ENCODE peak calls at places on chromosome 1, in five cellular contexts. V is GM23248, H is fibroblast of lung, W is hepatocyte, B is H9. J is an unnamed sample.

GRCh38 chr1:208177656-208178055 is 66.5 kb downstream of the PLXNA2 start:
- DNase-seq in V (peak), H (no peak), W (peak), B (peak), J (peak)

GRCh38 chr1:116066868-116067563 is 44.2 kb upstream of the MAB21L3 start:
- DNase-seq in V (peak), H (peak), W (no peak), B (no peak), J (peak)

GRCh38 chr1:217078010-217078704 is 354.9 kb upstream of the ESRRG start:
- DNase-seq in V (no peak), H (peak), W (peak), B (peak), J (peak)

GRCh38 chr1:228084325-228084724 is 1.8 kb downstream of the ARF1 start:
- DNase-seq in V (peak), H (peak), W (peak), B (no peak), J (peak)

GRCh38 chr1:115466433-115466832 is 128.4 kb upstream of the NGF start:
- DNase-seq in V (peak), H (no peak), W (no peak), B (peak), J (no peak)

GRCh38 chr1:147077936-147078605 is 94.2 kb downstream of the PRKAB2 start:
- DNase-seq in V (no peak), H (no peak), W (no peak), B (no peak), J (no peak)

GRCh38 chr1:77925536-77925935 is 37.1 kb downstream of the NEXN start:
- DNase-seq in V (peak), H (peak), W (no peak), B (no peak), J (peak)

GRCh38 chr1:238281418-238281817 is 390.7 kb upstream of the ZP4 start:
- DNase-seq in V (no peak), H (no peak), W (no peak), B (no peak), J (peak)

GRCh38 chr1:159996653-159997052 is 35.1 kb downstream of the PIGM start:
- DNase-seq in V (peak), H (peak), W (no peak), B (no peak), J (peak)

GRCh38 chr1:40769815-40770214 is 13.8 kb upstream of the KCNQ4 start:
- DNase-seq in V (peak), H (no peak), W (no peak), B (no peak), J (no peak)

GRCh38 chr1:208101661-208102431 is 142.3 kb downstream of the PLXNA2 start:
- DNase-seq in V (peak), H (peak), W (no peak), B (no peak), J (peak)

GRCh38 chr1:231037585-231038517 is 2.2 kb downstream of the FAM89A start:
- DNase-seq in V (no peak), H (no peak), W (peak), B (no peak), J (peak)

GRCh38 chr1:74193908-74194307 is 4.1 kb downstream of the LRRIQ3 start:
- DNase-seq in V (peak), H (peak), W (no peak), B (no peak), J (peak)

GRCh38 chr1:171742577-171742922 is 685 bp upstream of the VAMP4 start:
- DNase-seq in V (peak), H (peak), W (peak), B (peak), J (peak)

GRCh38 chr1:216898801-216899200 is 175.6 kb upstream of the ESRRG start:
- DNase-seq in V (no peak), H (no peak), W (no peak), B (no peak), J (no peak)

GRCh38 chr1:219505886-219506285 is 107.0 kb downstream of the ZC3H11B start:
- DNase-seq in V (no peak), H (no peak), W (no peak), B (no peak), J (peak)

GRCh38 chr1:184387871-184388670 is 1.2 kb downstream of the C1orf21 start:
- DNase-seq in V (peak), H (peak), W (peak), B (no peak), J (peak)

GRCh38 chr1:205961405-205961804 is 18.1 kb upstream of the SLC26A9 start:
- DNase-seq in V (peak), H (no peak), W (no peak), B (no peak), J (no peak)

GRCh38 chr1:107724648-107725047 is 240.3 kb downstream of the VAV3 start:
- DNase-seq in V (peak), H (no peak), W (peak), B (no peak), J (peak)

GRCh38 chr1:63643926-63644325 is 50.7 kb downstream of the PGM1 start:
- DNase-seq in V (no peak), H (no peak), W (no peak), B (no peak), J (no peak)

GRCh38 chr1:2858676-2859075 is 57.2 kb upstream of the TTC34 start:
- DNase-seq in V (no peak), H (no peak), W (no peak), B (no peak), J (no peak)

GRCh38 chr1:161227196-161227871 is 1.5 kb downstream of the TOMM40L start:
- DNase-seq in V (peak), H (peak), W (peak), B (peak), J (peak)

GRCh38 chr1:53484705-53485477 is 25.7 kb downstream of the DMRTB1 start:
- DNase-seq in V (no peak), H (no peak), W (no peak), B (no peak), J (no peak)

GRCh38 chr1:58206749-58207148 is 339.8 kb downstream of the OMA1 start:
- DNase-seq in V (no peak), H (no peak), W (no peak), B (no peak), J (no peak)

GRCh38 chr1:230548357-230548756 is 93.9 kb upstream of the COG2 start:
- DNase-seq in V (no peak), H (no peak), W (no peak), B (no peak), J (no peak)

GRCh38 chr1:16677552-16678423 is 11.0 kb upstream of the RNU1-3 start:
- DNase-seq in V (peak), H (peak), W (no peak), B (peak), J (peak)

GRCh38 chr1:80657707-80658106 is 1143.0 kb upstream of the ADGRL2 start:
- DNase-seq in V (no peak), H (no peak), W (no peak), B (no peak), J (no peak)

GRCh38 chr1:80656628-80657019 is 1144.1 kb upstream of the ADGRL2 start:
- DNase-seq in V (no peak), H (peak), W (peak), B (no peak), J (peak)

GRCh38 chr1:80656011-80656627 is 1144.6 kb upstream of the ADGRL2 start:
- DNase-seq in V (no peak), H (peak), W (peak), B (peak), J (no peak)

DNA sequence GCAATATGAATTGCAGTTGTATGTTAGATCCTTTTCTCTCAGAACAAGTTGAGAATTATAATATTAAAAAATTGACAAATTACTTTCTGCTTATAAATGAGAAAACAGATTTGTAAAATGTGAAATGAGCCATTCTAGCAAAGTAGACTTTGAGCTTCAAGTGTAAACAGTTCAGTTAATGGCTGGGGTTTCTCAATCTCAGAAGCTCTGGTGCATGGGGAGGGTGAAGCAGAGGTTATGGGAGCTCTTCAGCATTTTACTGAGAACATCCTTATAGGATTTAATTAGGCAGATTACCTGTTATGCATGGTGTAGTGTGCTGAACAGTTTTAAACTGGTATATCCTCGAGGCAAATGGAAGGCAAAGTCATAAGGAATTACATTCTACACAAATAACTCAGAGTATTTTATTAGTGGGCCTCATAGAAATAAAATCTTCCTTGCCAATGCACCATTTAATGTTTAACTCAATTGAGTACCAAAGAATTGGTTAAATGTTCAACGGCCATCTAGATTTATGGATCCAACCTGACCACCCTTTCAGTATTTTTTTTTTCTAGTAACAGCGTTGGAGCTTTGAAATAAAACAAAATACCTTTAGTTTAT is 1143.6 kb upstream of the ADGRL2 start:
- DNase-seq in V (no peak), H (peak), W (peak), B (no peak), J (no peak)
- H3K27ac ChIP-seq in V (no peak), H (no peak), W (peak), B (no peak), J (no peak)

GRCh38 chr1:155504207-155504606 is 58.4 kb downstream of the ASH1L start:
- DNase-seq in V (peak), H (peak), W (peak), B (no peak), J (no peak)
- H3K4me2 ChIP-seq in V (no peak), H (no peak), W (no peak), B (no peak), J (no peak)

GRCh38 chr1:92973203-92973907 is 12.1 kb upstream of the DIPK1A start:
- DNase-seq in V (peak), H (no peak), W (no peak), B (no peak), J (no peak)
- H2AFZ ChIP-seq in V (peak), H (no peak), W (no peak), B (no peak), J (no peak)

DNA sequence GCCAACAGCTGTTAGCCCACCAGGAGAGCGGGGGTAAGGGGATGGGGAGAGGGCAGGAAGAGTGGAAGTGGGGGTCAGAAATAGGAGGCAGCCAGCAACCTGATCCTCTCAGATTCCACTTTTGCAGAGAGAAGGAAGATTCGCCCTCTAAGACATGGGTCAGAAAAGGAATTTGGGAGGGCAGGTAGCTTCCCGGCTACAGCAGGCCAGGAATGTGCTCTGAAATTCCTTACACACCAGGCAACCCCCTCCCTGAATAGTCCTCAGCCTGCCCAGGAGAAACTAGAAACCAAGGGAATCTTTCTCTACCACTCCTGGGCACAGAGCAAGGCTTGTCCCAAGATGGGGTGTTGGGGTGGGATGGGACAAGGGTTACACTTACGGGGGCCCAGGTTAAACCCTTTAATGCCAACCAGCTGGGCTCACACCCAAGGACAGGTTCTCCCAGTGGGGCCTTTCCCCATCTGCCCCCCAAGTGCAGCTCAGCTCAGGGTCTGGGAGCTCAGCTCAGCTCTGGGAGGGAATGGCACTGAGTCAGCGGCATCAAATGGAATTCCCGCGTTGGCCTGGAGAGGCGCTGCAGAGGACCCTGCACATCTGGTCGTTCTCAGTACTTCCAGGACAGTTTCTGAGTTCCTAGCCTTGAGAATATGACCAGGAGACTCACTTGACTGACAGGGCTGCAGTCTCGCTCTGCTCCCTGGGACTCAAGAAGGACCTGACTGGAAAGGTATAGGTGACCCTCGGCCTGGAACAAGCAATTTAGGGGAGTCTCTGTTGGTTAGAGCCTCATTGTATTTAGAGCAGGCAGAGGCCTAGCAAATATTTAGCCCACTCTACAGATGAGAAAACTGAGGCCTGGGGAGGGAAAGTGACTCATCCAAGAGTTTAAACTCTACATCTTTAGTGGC is 761 bp downstream of the TNNT2 start:
- DNase-seq in V (peak), H (peak), W (peak), B (peak), J (peak)
- H3K27ac ChIP-seq in V (no peak), H (no peak), W (no peak), B (peak), J (no peak)

J was measured in astrocyte.